ENCODE peak calls at places on chromosomes 16 and 17, in seven cellular contexts. V is sigmoid colon, O is heart left ventricle, F is fibroblast of pulmonary artery, Z is OCI-LY7, H is HFF-Myc, T is pancreas. J is an unnamed sample.

GRCh38 chr17:35849469-35850348 is 19.0 kb downstream of the HEATR9 start:
- DNase-seq in V (no peak), O (peak; percentile 20), F (peak; percentile 90), Z (peak; percentile 67), H (peak; percentile 49), T (no peak), J (peak; percentile 58)

GRCh38 chr17:71379512-71379911 is 741.3 kb upstream of the SOX9 start:
- DNase-seq in V (no peak), O (no peak), F (no peak), Z (no peak), H (no peak), T (no peak), J (no peak)

GRCh38 chr17:77686903-77687302 is 271.6 kb upstream of the TNRC6C start:
- DNase-seq in V (no peak), O (no peak), F (no peak), Z (no peak), H (no peak), T (no peak), J (no peak)

GRCh38 chr17:64036198-64036922 is 15.9 kb upstream of the ICAM2 start:
- DNase-seq in V (peak; percentile 42), O (no peak), F (no peak), Z (no peak), H (no peak), T (peak; percentile 11), J (no peak)

GRCh38 chr16:11140867-11141266 is 115.1 kb downstream of the SOCS1 start:
- DNase-seq in V (no peak), O (no peak), F (no peak), Z (no peak), H (no peak), T (no peak), J (no peak)

GRCh38 chr17:55549140-55549539 is 37.9 kb upstream of the SMIM36 start:
- DNase-seq in V (no peak), O (no peak), F (peak; percentile 15), Z (peak; percentile 33), H (no peak), T (no peak), J (peak; percentile 75)

GRCh38 chr17:1168537-1169234 is 11.1 kb downstream of the ABR start:
- DNase-seq in V (no peak), O (no peak), F (no peak), Z (no peak), H (no peak), T (no peak), J (no peak)

GRCh38 chr17:9958586-9959281 is 53.7 kb upstream of the RCVRN start:
- DNase-seq in V (no peak), O (no peak), F (no peak), Z (no peak), H (no peak), T (no peak), J (no peak)

GRCh38 chr17:142876-143784 is 5.8 kb downstream of the SCGB1C2 start:
- DNase-seq in V (peak; percentile 46), O (peak; percentile 3), F (no peak), Z (no peak), H (no peak), T (peak; percentile 13), J (no peak)

GRCh38 chr16:88087517-88087877 is 136.3 kb downstream of the BANP start:
- DNase-seq in V (no peak), O (no peak), F (no peak), Z (no peak), H (no peak), T (no peak), J (no peak)

GRCh38 chr16:27305342-27305741 is 8.4 kb upstream of the IL4R start:
- DNase-seq in V (no peak), O (no peak), F (peak; percentile 76), Z (no peak), H (no peak), T (no peak), J (no peak)

GRCh38 chr16:69579783-69580182 is 14.0 kb downstream of the NFAT5 start:
- DNase-seq in V (no peak), O (no peak), F (no peak), Z (no peak), H (no peak), T (no peak), J (no peak)

GRCh38 chr17:77185137-77185536 is 44.4 kb downstream of the SEC14L1 start:
- DNase-seq in V (no peak), O (no peak), F (peak; percentile 32), Z (no peak), H (no peak), T (no peak), J (no peak)

GRCh38 chr17:67602974-67603373 is 114.8 kb upstream of the NOL11 start:
- DNase-seq in V (no peak), O (no peak), F (peak; percentile 49), Z (peak; percentile 66), H (no peak), T (no peak), J (peak; percentile 67)

GRCh38 chr16:66979011-66979717 is 9.2 kb upstream of the CES4A start:
- DNase-seq in V (peak; percentile 74), O (peak; percentile 40), F (peak; percentile 22), Z (no peak), H (no peak), T (no peak), J (peak; percentile 74)

GRCh38 chr16:81035975-81036750 is 521 bp downstream of the ATMIN start:
- DNase-seq in V (peak; percentile 72), O (peak; percentile 23), F (peak; percentile 21), Z (peak; percentile 72), H (no peak), T (peak; percentile 30), J (peak; percentile 18)

GRCh38 chr17:49708515-49709161 is 874 bp upstream of the SLC35B1 start:
- DNase-seq in V (no peak), O (no peak), F (no peak), Z (no peak), H (no peak), T (no peak), J (no peak)

GRCh38 chr16:84761448-84762368 is 58.1 kb upstream of the CRISPLD2 start:
- DNase-seq in V (peak; percentile 19), O (no peak), F (peak; percentile 34), Z (no peak), H (no peak), T (no peak), J (no peak)

GRCh38 chr17:70107441-70107840 is 32.4 kb downstream of the KCNJ16 start:
- DNase-seq in V (no peak), O (no peak), F (no peak), Z (no peak), H (no peak), T (no peak), J (no peak)

GRCh38 chr17:4573682-4574081 is 10.6 kb upstream of the SMTNL2 start:
- DNase-seq in V (no peak), O (peak; percentile 68), F (no peak), Z (no peak), H (no peak), T (peak; percentile 45), J (no peak)

GRCh38 chr17:41734139-41734948 is at the start of gene HAP1:
- DNase-seq in V (no peak), O (no peak), F (peak; percentile 21), Z (no peak), H (no peak), T (no peak), J (peak; percentile 9)

GRCh38 chr17:39080416-39081179 is 70.8 kb downstream of the PLXDC1 start:
- DNase-seq in V (peak; percentile 76), O (peak; percentile 44), F (peak; percentile 45), Z (no peak), H (no peak), T (no peak), J (no peak)

GRCh38 chr17:76139801-76140660 is 1.0 kb downstream of the FOXJ1 start:
- DNase-seq in V (no peak), O (no peak), F (no peak), Z (no peak), H (no peak), T (no peak), J (no peak)

GRCh38 chr17:49913226-49914095 is 55.5 kb upstream of the DLX4 start:
- DNase-seq in V (no peak), O (no peak), F (peak; percentile 12), Z (no peak), H (peak; percentile 20), T (no peak), J (peak; percentile 68)

GRCh38 chr16:88737298-88738166 is 31.2 kb downstream of the CTU2 start:
- DNase-seq in V (peak; percentile 89), O (peak; percentile 54), F (peak; percentile 68), Z (peak; percentile 82), H (peak; percentile 48), T (peak; percentile 62), J (peak; percentile 77)

DNA sequence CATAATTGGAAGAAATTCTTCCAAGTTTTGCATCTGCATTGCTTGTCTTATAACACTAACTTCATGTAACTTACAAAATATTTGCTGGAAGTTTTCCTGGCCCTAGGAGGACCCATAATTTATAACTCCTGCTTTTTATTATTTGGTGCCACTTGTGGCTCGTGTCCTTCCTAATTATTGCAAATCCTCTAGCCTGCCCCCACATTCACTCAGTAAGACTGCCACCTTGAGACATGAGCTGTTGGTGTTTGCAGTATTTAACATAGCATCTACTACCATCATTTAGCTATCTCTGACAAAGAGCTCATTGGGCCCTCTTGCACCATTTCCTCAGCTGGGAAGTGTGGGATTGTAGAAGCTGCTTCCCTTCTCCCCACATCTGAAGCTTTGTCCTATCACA is 49.5 kb downstream of the FTO start:
- DNase-seq in V (no peak), O (no peak), F (no peak), Z (no peak), H (no peak), T (no peak), J (no peak)
- TF ChIP-seq CTCF in V (no peak), O (no peak), F (no peak), Z (no peak), H (no peak), T (no peak), J (peak; percentile 36)

GRCh38 chr17:45663772-45664171 is 120.3 kb upstream of the CRHR1 start:
- DNase-seq in V (no peak), O (no peak), F (no peak), Z (no peak), H (no peak), T (no peak), J (no peak)
- TF ChIP-seq CTCF in V (no peak), O (no peak), F (no peak), Z (peak; percentile 23), H (no peak), T (no peak), J (no peak)

DNA sequence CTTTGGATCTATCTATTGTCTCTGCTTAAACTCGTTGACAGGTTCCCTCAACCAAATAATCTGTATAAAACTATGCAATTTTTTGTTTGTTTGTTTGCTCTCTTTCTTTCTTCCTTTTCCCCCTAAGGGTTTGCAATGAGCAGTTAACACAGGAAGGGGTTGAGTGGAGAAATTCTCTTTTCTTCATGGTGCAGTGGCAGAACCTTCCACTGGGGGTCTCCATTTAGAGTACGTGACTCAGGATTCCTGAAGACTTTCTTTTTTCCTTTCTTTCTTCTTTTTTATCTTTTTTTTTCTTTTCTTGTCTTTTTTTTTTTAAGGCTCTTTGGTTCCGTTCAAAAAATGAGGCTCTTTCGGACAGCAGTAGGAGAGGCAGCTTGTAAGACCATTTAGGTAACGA is 19.5 kb upstream of the RBFOX1 start:
- DNase-seq in V (no peak), O (no peak), F (no peak), Z (peak; percentile 1), H (no peak), T (no peak), J (peak; percentile 25)
- TF ChIP-seq CTCF in V (no peak), O (peak; percentile 41), F (no peak), Z (peak; percentile 70), H (no peak), T (no peak), J (peak; percentile 56)

GRCh38 chr16:8831450-8832382 is 34.1 kb downstream of the PMM2 start:
- DNase-seq in V (no peak), O (no peak), F (no peak), Z (no peak), H (no peak), T (no peak), J (no peak)

GRCh38 chr16:8828541-8829165 is 31.0 kb downstream of the PMM2 start:
- DNase-seq in V (no peak), O (no peak), F (peak; percentile 49), Z (no peak), H (no peak), T (no peak), J (no peak)

GRCh38 chr16:8832383-8833100 is 34.9 kb downstream of the PMM2 start:
- DNase-seq in V (no peak), O (no peak), F (no peak), Z (no peak), H (no peak), T (no peak), J (no peak)
- TF ChIP-seq CTCF in V (no peak), O (no peak), F (no peak), Z (no peak), H (no peak), T (no peak), J (no peak)